ENCODE peak calls at places on chromosomes 11 and 22, in ten cellular contexts. D is upper lobe of right lung; K is left ventricle myocardium inferior; C is neural crest cell; E is heart right ventricle; Y is cardiac fibroblast; H is GM12865; F is AG04450; W is Peyer's patch; M is CD4-positive, alpha-beta T cell. J is an unnamed sample.
A peak's percentile ranks its signal among the peaks of the same experiment; 100 is the strongest.

GRCh38 chr11:128324531-128325141 is 262.7 kb downstream of the ETS1 start:
- DNase-seq in E (no peak), Y (no peak), F (no peak), D (no peak), W (peak; percentile 86), K (no peak), C (no peak), H (no peak), M (peak; percentile 90), J (no peak)

GRCh38 chr11:75762885-75763284 is 5.7 kb upstream of the DGAT2 start:
- DNase-seq in C (no peak), E (no peak), D (no peak), W (peak; percentile 15), M (no peak), Y (peak; percentile 69), K (no peak), H (no peak), F (no peak), J (no peak)

GRCh38 chr22:34414467-34415440 is 494.5 kb upstream of the LARGE1 start:
- DNase-seq in M (no peak), H (peak; percentile 88), K (no peak), E (peak; percentile 12), W (peak; percentile 52), D (no peak), Y (peak; percentile 0), C (peak; percentile 72), F (no peak), J (peak; percentile 52)

GRCh38 chr11:13073119-13073981 is 64.2 kb downstream of the RASSF10 start:
- DNase-seq in E (no peak), K (no peak), H (peak; percentile 78), D (no peak), Y (peak; percentile 10), W (no peak), M (no peak), C (no peak), F (peak; percentile 2), J (no peak)

GRCh38 chr11:108221401-108221800 is 1.0 kb downstream of the NPAT start:
- DNase-seq in K (no peak), W (no peak), M (no peak), F (no peak), Y (peak; percentile 71), E (no peak), H (no peak), C (no peak), D (no peak), J (no peak)

GRCh38 chr11:113240389-113240788 is 74.0 kb upstream of the TTC12 start:
- DNase-seq in K (no peak), D (no peak), C (no peak), F (no peak), Y (no peak), H (no peak), W (no peak), M (no peak), E (no peak), J (no peak)

GRCh38 chr22:50530280-50530856 is 556 bp upstream of the TYMP start:
- DNase-seq in D (peak; percentile 96), K (peak; percentile 87), M (no peak), C (no peak), W (peak; percentile 92), E (peak; percentile 83), H (peak; percentile 92), Y (peak; percentile 90), F (no peak), J (no peak)

GRCh38 chr11:19811391-19811790 is 98.8 kb downstream of the NAV2 start:
- DNase-seq in H (no peak), M (no peak), F (no peak), C (no peak), W (no peak), E (no peak), K (no peak), D (no peak), Y (no peak), J (no peak)

GRCh38 chr11:92861641-92862040 is 107.8 kb upstream of the MTNR1B start:
- DNase-seq in W (no peak), E (no peak), M (no peak), K (no peak), D (no peak), H (no peak), Y (no peak), C (no peak), F (no peak), J (no peak)

GRCh38 chr11:66727282-66727882 is 1.6 kb downstream of the SPTBN2 start:
- DNase-seq in D (no peak), E (no peak), F (no peak), W (no peak), K (no peak), C (peak; percentile 12), Y (peak; percentile 10), M (no peak), H (no peak), J (peak; percentile 72)

GRCh38 chr11:66953431-66953833 is 4.8 kb downstream of the PC start:
- DNase-seq in Y (no peak), H (no peak), F (no peak), D (no peak), W (no peak), E (no peak), M (no peak), K (no peak), C (no peak), J (no peak)

GRCh38 chr11:126601550-126602215 is 246.2 kb downstream of the ST3GAL4 start:
- DNase-seq in F (no peak), C (peak; percentile 46), Y (no peak), K (no peak), D (no peak), W (no peak), M (no peak), E (no peak), H (no peak), J (no peak)

GRCh38 chr11:797300-798092 is 585 bp downstream of the SLC25A22 start:
- DNase-seq in C (peak; percentile 61), K (peak; percentile 66), F (peak; percentile 53), W (peak; percentile 88), H (peak; percentile 87), D (peak; percentile 88), E (peak; percentile 68), M (peak; percentile 74), Y (peak; percentile 82), J (peak; percentile 91)

GRCh38 chr11:128179049-128179448 is 408.3 kb downstream of the ETS1 start:
- DNase-seq in D (no peak), H (no peak), F (no peak), C (no peak), M (no peak), E (no peak), Y (no peak), W (no peak), K (no peak), J (no peak)

GRCh38 chr22:48588881-48589450 is 1238.7 kb downstream of the BRD1 start:
- DNase-seq in D (no peak), E (no peak), Y (no peak), K (no peak), C (no peak), W (no peak), F (no peak), H (no peak), M (no peak), J (no peak)

GRCh38 chr22:38872831-38873248 is 824 bp upstream of the CBX6 start:
- DNase-seq in H (no peak), C (peak; percentile 58), W (peak; percentile 62), K (peak; percentile 76), E (peak; percentile 79), D (peak; percentile 85), F (no peak), M (no peak), Y (peak; percentile 59), J (no peak)

GRCh38 chr11:118522571-118523072 is 4.7 kb upstream of the TTC36 start:
- DNase-seq in H (no peak), F (no peak), Y (peak; percentile 59), M (no peak), D (no peak), W (no peak), K (no peak), E (no peak), C (no peak), J (no peak)

DNA sequence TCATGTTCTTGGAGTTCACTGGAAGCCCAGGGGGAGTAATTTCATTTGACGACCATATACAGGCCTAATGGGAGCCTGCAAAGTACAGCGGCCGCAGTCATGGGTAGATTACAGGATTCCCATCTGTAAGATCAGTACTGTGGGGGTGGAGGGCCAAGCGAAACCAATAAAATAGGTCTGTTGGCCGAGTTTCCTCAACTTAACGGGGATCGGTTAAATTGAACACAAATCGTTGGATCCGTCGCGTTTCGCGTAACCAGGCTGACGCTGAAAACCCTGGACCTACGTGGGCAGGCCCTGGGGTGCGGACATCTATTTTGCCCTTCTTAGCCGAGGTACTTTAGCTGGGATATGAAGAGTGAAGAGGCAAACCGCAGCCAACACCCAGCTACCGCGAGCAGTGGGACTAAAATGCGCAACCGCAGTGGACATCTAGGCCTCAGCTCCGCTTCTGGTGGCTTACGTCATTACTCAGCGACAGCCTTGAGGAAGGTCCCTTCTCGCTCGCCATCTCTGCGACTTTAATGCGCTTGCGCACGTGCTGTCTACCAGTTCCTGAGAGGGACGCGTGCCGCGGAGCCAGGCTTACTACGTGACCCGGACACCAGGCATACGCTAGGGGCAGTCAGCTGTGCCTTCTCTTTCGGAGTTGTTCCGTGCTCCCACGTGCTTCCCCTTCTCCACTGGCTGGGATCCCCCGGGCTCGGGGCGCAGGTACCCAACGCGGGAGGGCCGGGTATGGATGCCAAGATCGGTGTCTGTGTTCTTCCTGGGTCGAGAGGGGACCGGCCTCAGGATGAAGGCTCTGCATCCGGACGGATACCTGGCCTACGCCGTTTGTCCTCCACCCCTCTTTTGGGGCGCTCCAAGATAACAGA is at the start of gene NAT10:
- DNase-seq in E (peak; percentile 98), C (peak; percentile 91), W (peak; percentile 99), D (peak; percentile 97), F (peak; percentile 97), M (peak; percentile 98), Y (peak; percentile 99), K (peak; percentile 96), H (peak; percentile 99), J (peak; percentile 90)
- TF ChIP-seq CTCF in E (peak; percentile 33), C (peak; percentile 32), W (peak; percentile 42), D (peak; percentile 21), F (no peak), M (no peak), Y (no peak), K (peak; percentile 32), H (peak; percentile 13), J (no peak)

GRCh38 chr11:17473071-17473744 is 3.4 kb downstream of the ABCC8 start:
- DNase-seq in Y (no peak), E (no peak), H (no peak), M (no peak), C (peak; percentile 41), K (no peak), D (no peak), F (no peak), W (no peak), J (no peak)
- TF ChIP-seq CTCF in Y (peak; percentile 6), E (no peak), H (no peak), M (no peak), C (peak; percentile 51), K (no peak), D (no peak), F (peak; percentile 30), W (no peak), J (no peak)

GRCh38 chr11:68506908-68507307 is 46.4 kb downstream of the PPP6R3 start:
- DNase-seq in D (no peak), C (no peak), K (no peak), M (no peak), F (no peak), Y (no peak), E (no peak), H (no peak), W (no peak), J (no peak)
- TF ChIP-seq CTCF in D (no peak), C (no peak), K (peak; percentile 12), M (no peak), F (no peak), Y (peak; percentile 5), E (no peak), H (no peak), W (peak; percentile 11), J (no peak)

GRCh38 chr11:9796854-9797253 is 133.0 kb downstream of the SWAP70 start:
- DNase-seq in D (no peak), F (no peak), E (no peak), K (no peak), M (no peak), Y (no peak), H (no peak), W (no peak), C (no peak), J (no peak)
- TF ChIP-seq CTCF in D (no peak), F (no peak), E (no peak), K (no peak), M (no peak), Y (no peak), H (no peak), W (no peak), C (no peak), J (no peak)